ENCODE peak calls at places on chromosomes 5 and 9, in five cellular contexts. U is GM23248, R is MM.1S, C is PC-9, N is neural progenitor cell. L is an unnamed sample. For H3F3A, the result is how much of the 10 kb centered on the place peaks cover.

GRCh38 chr5:146890073-146890472 is 11.5 kb upstream of the PPP2R2B start:
- DNase-seq in U (no peak), R (no peak), C (no peak), N (no peak), L (no peak)

GRCh38 chr9:18849910-18850677 is 182.9 kb downstream of the SAXO1 start:
- DNase-seq in U (no peak), R (no peak), C (no peak), N (no peak), L (no peak)

GRCh38 chr5:134003957-134004625 is 684 bp downstream of the VDAC1 start:
- DNase-seq in U (peak), R (peak), C (no peak), N (peak), L (no peak)

GRCh38 chr5:167624053-167624452 is 667.4 kb upstream of the WWC1 start:
- DNase-seq in U (no peak), R (no peak), C (no peak), N (no peak), L (no peak)

GRCh38 chr5:176955895-176956294 is 50.7 kb downstream of the UIMC1 start:
- DNase-seq in U (peak), R (no peak), C (no peak), N (no peak), L (peak)

GRCh38 chr5:2388005-2388361 is 363.5 kb downstream of the IRX2 start:
- DNase-seq in U (no peak), R (no peak), C (no peak), N (no peak), L (no peak)

GRCh38 chr9:133948138-133948537 is 44.0 kb downstream of the VAV2 start:
- DNase-seq in U (no peak), R (no peak), C (no peak), N (no peak), L (no peak)

GRCh38 chr9:87873607-87874319 is 8.9 kb upstream of the SPATA31E1 start:
- DNase-seq in U (no peak), R (no peak), C (no peak), N (no peak), L (no peak)

GRCh38 chr9:108859459-108860114 is 2.5 kb upstream of the ACTL7A start:
- DNase-seq in U (no peak), R (no peak), C (no peak), N (no peak), L (no peak)

GRCh38 chr5:72654231-72654630 is 147.0 kb upstream of the ZNF366 start:
- DNase-seq in U (no peak), R (no peak), C (no peak), N (no peak), L (no peak)

GRCh38 chr5:169649486-169649885 is 12.4 kb downstream of the DOCK2 start:
- DNase-seq in U (peak), R (no peak), C (no peak), N (no peak), L (no peak)

GRCh38 chr5:108345541-108346171 is 36.2 kb downstream of the FBXL17 start:
- DNase-seq in U (peak), R (peak), C (no peak), N (peak), L (peak)

GRCh38 chr5:126680215-126680817 is 79.6 kb downstream of the PHAX start:
- DNase-seq in U (peak), R (peak), C (no peak), N (peak), L (peak)

GRCh38 chr9:133103183-133103986 is 17.7 kb downstream of the RALGDS start:
- DNase-seq in U (peak), R (peak), C (peak), N (peak), L (peak)

GRCh38 chr5:157463621-157464407 is 3.8 kb downstream of the NIPAL4 start:
- DNase-seq in U (peak), R (no peak), C (no peak), N (no peak), L (peak)

GRCh38 chr9:125142560-125143376 is 560 bp downstream of the SCAI start:
- DNase-seq in U (peak), R (peak), C (peak), N (peak), L (no peak)

GRCh38 chr9:124290743-124291554 is 33.2 kb downstream of the NEK6 start:
- DNase-seq in U (no peak), R (no peak), C (no peak), N (no peak), L (no peak)

GRCh38 chr5:68250662-68251298 is 35.2 kb downstream of the PIK3R1 start:
- DNase-seq in U (no peak), R (no peak), C (no peak), N (no peak), L (no peak)

GRCh38 chr5:39283231-39283818 is 64.0 kb upstream of the FYB1 start:
- DNase-seq in U (peak), R (peak), C (peak), N (peak), L (peak)

DNA sequence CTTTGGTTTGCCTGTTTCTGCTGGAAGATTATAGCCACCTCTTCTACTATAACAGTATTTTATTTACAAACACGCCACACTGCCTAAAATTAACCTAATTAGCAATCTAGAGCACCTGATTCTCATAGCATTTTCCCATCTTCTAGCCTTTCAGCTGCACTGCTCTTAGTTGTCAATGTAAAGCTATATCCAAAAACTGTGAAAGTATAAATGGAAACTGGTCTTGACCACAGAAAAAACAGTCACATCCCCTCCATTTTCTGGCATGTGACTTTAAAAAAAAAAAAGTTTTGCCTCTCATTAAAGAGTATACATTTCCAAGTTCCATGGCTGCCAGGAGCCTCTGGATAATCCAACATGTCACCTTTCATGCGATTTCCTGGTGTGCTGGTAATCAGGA is 287.8 kb downstream of the DTWD2 start:
- DNase-seq in U (no peak), R (no peak), C (no peak), N (no peak), L (no peak)
- H3K27ac ChIP-seq in U (no peak), R (no peak), C (no peak), N (no peak), L (no peak)

DNA sequence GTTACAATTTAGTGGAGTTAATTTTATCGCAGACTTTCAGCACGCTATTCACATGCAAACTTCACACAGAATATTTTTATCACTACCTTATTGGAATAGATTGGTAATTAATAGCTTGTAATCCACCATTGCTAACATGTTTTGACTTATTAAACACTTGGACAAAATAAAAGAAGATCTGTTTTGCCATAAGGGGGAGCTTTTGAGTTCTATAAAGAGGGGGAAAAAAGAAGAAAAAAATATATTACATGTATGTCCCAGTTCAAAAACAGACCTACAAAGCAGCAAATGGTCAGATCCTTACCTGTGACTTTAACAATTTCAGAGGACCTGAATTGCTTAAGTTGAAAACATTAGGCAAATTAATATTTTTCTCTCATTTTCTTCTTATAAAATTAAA is 1.2 kb upstream of the PAPPA start:
- DNase-seq in U (peak), R (peak), C (no peak), N (no peak), L (peak)
- H3F3A ChIP-seq in U (half or more), R (under half), C (under half), N (under half), L (under half)

GRCh38 chr5:124918618-124919017 is 172.2 kb upstream of the ZNF608 start:
- DNase-seq in U (no peak), R (no peak), C (no peak), N (no peak), L (no peak)
- H3K27ac ChIP-seq in U (no peak), R (no peak), C (no peak), N (peak), L (no peak)

DNA sequence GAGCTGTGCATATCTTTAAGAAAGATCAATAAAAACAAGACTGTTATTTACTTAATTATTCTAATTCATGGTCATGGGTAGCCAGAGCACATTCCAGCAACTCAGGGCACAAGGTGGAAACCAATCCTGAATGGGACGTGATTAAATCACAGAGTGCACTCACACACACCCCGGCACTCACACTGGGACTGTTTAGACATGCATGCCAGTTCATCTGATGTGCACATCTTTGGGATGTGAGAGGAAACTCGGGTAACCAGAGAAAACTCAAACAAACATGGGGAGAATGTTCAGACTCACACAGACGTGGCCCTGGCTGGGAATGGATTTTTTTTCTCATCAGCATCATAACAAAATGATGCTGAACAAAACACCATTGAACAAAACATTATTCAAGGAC is 29.4 kb downstream of the SMAD5 start:
- DNase-seq in U (no peak), R (no peak), C (no peak), N (no peak), L (no peak)
- H3F3A ChIP-seq in U (under half), R (under half), C (under half), N (under half), L (under half)

GRCh38 chr5:154522284-154522683 is 44.3 kb upstream of the HAND1 start:
- DNase-seq in U (no peak), R (no peak), C (no peak), N (no peak), L (no peak)

GRCh38 chr5:154524846-154525245 is 46.8 kb upstream of the HAND1 start:
- DNase-seq in U (peak), R (no peak), C (no peak), N (no peak), L (no peak)

GRCh38 chr5:154523104-154523503 is 45.1 kb upstream of the HAND1 start:
- DNase-seq in U (no peak), R (no peak), C (no peak), N (no peak), L (no peak)

GRCh38 chr5:154524181-154524580 is 46.2 kb upstream of the HAND1 start:
- DNase-seq in U (no peak), R (no peak), C (no peak), N (no peak), L (no peak)

GRCh38 chr5:154523704-154524103 is 45.7 kb upstream of the HAND1 start:
- DNase-seq in U (peak), R (no peak), C (no peak), N (peak), L (no peak)
- H3K27ac ChIP-seq in U (no peak), R (no peak), C (no peak), N (no peak), L (no peak)

GRCh38 chr9:37035472-37036236 is 1.6 kb upstream of the PAX5 start:
- DNase-seq in U (no peak), R (no peak), C (no peak), N (peak), L (no peak)

GRCh38 chr9:37033753-37034319 is at the start of gene PAX5:
- DNase-seq in U (peak), R (no peak), C (no peak), N (no peak), L (no peak)

GRCh38 chr9:37034320-37034937 is 361 bp upstream of the PAX5 start:
- DNase-seq in U (peak), R (peak), C (no peak), N (peak), L (peak)

GRCh38 chr9:37036237-37037136 is 2.4 kb upstream of the PAX5 start:
- DNase-seq in U (peak), R (peak), C (peak), N (peak), L (peak)

GRCh38 chr9:37034938-37035471 is 937 bp upstream of the PAX5 start:
- DNase-seq in U (no peak), R (no peak), C (no peak), N (peak), L (no peak)
- H3F3A ChIP-seq in U (under half), R (under half), C (under half), N (half or more), L (under half)

GRCh38 chr5:91042856-91043255 is 340.3 kb downstream of the ARRDC3 start:
- DNase-seq in U (no peak), R (peak), C (no peak), N (no peak), L (peak)

GRCh38 chr5:91042225-91042624 is 340.9 kb downstream of the ARRDC3 start:
- DNase-seq in U (no peak), R (no peak), C (no peak), N (no peak), L (no peak)

GRCh38 chr5:91033370-91033769 is 349.7 kb downstream of the ARRDC3 start:
- DNase-seq in U (no peak), R (no peak), C (no peak), N (no peak), L (no peak)

DNA sequence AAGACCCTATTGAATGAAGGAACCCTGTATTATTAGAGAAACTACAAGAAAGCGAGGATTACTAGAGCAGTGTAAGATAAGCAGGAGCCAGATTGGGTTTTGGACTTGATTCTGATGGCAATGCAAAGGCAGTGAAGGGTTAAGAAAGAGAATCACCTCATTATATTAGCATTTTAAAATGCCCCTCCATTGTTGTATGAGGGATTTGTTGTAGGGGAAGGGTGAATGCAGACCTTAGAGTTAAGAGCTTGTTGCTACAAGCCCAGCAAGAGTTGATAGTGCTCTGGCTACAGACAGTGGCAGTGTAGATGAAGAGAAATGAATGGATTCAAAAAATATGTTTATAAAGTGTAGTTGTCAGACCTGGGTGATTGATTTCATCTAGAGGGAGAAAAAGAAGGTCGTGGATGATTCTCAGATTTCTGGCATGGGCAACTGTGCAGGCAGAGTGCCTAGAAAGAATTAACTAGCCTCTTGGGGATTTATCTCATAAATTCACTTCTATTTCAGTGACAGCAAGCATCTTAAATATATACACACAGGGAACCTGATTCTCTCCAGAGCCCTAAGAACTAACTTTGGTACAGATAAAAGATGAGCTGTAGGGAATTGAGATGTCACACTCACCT is 344.8 kb downstream of the ARRDC3 start:
- DNase-seq in U (no peak), R (no peak), C (no peak), N (no peak), L (no peak)
- H3K27ac ChIP-seq in U (no peak), R (no peak), C (no peak), N (no peak), L (no peak)